ENCODE peak calls at places on chromosomes 5 and 9, in eight cellular contexts. S is AG04449, V is heart left ventricle, Z is tibial artery, X is upper lobe of right lung, I is GM10248, O is WTC11, M is right atrium auricular region. Q is an unnamed sample.

GRCh38 chr9:136363106-136363605 is 388 bp downstream of the DNLZ start:
- DNase-seq in S (peak; percentile 59), V (peak; percentile 99), Z (peak; percentile 94), X (peak; percentile 99), I (peak; percentile 100), O (peak; percentile 98), M (peak; percentile 94), Q (peak; percentile 98)

GRCh38 chr5:612498-613424 is 621 bp downstream of the CEP72 start:
- DNase-seq in S (no peak), V (no peak), Z (no peak), X (no peak), I (no peak), O (no peak), M (no peak), Q (peak; percentile 43)

GRCh38 chr9:132006657-132007370 is 72.9 kb downstream of the MED27 start:
- DNase-seq in S (no peak), V (no peak), Z (no peak), X (no peak), I (peak; percentile 60), O (no peak), M (no peak), Q (no peak)

GRCh38 chr5:67363963-67364362 is 167.4 kb upstream of the CD180 start:
- DNase-seq in S (no peak), V (no peak), Z (no peak), X (no peak), I (no peak), O (no peak), M (no peak), Q (no peak)

GRCh38 chr9:16413509-16414016 is 456.9 kb downstream of the BNC2 start:
- DNase-seq in S (peak; percentile 65), V (no peak), Z (no peak), X (no peak), I (no peak), O (no peak), M (peak; percentile 63), Q (no peak)

GRCh38 chr9:13278368-13279246 is 885 bp downstream of the MPDZ start:
- DNase-seq in S (no peak), V (peak; percentile 74), Z (peak; percentile 55), X (peak; percentile 71), I (no peak), O (peak; percentile 44), M (peak; percentile 73), Q (peak; percentile 63)

GRCh38 chr9:34451545-34451944 is 6.8 kb downstream of the FAM219A start:
- DNase-seq in S (no peak), V (no peak), Z (no peak), X (no peak), I (peak; percentile 29), O (no peak), M (no peak), Q (no peak)

GRCh38 chr5:157548513-157549282 is 26.9 kb downstream of the ADAM19 start:
- DNase-seq in S (peak; percentile 88), V (no peak), Z (peak; percentile 57), X (no peak), I (no peak), O (no peak), M (no peak), Q (no peak)

GRCh38 chr5:128965011-128965637 is at the start of gene SLC27A6:
- DNase-seq in S (no peak), V (peak; percentile 67), Z (no peak), X (peak; percentile 62), I (no peak), O (peak; percentile 66), M (no peak), Q (peak; percentile 54)

GRCh38 chr5:76690704-76691469 is 25.0 kb upstream of the F2R start:
- DNase-seq in S (no peak), V (no peak), Z (no peak), X (no peak), I (no peak), O (no peak), M (no peak), Q (no peak)

GRCh38 chr9:122941560-122942234 is 877 bp downstream of the RABGAP1 start:
- DNase-seq in S (no peak), V (no peak), Z (no peak), X (no peak), I (no peak), O (no peak), M (no peak), Q (no peak)

GRCh38 chr9:106962615-106963363 is 99.8 kb downstream of the ZNF462 start:
- DNase-seq in S (no peak), V (no peak), Z (no peak), X (no peak), I (no peak), O (no peak), M (peak; percentile 61), Q (no peak)

GRCh38 chr9:109639666-109640231 is 140.2 kb upstream of the PALM2AKAP2 start:
- DNase-seq in S (no peak), V (no peak), Z (no peak), X (no peak), I (no peak), O (no peak), M (no peak), Q (no peak)

GRCh38 chr5:432928-433791 is 9.8 kb upstream of the EXOC3 start:
- DNase-seq in S (no peak), V (peak; percentile 46), Z (no peak), X (peak; percentile 75), I (no peak), O (no peak), M (no peak), Q (peak; percentile 10)

GRCh38 chr9:129869585-129870501 is 34.6 kb downstream of the USP20 start:
- DNase-seq in S (no peak), V (no peak), Z (no peak), X (no peak), I (no peak), O (no peak), M (no peak), Q (no peak)

GRCh38 chr5:127400524-127400923 is 109.9 kb downstream of the MEGF10 start:
- DNase-seq in S (no peak), V (no peak), Z (no peak), X (no peak), I (no peak), O (no peak), M (no peak), Q (no peak)

GRCh38 chr5:148469446-148470062 is 85.8 kb downstream of the FBXO38 start:
- DNase-seq in S (peak; percentile 4), V (no peak), Z (peak; percentile 75), X (no peak), I (no peak), O (no peak), M (peak; percentile 80), Q (no peak)

GRCh38 chr5:179271821-179272325 is 73.4 kb downstream of the ADAMTS2 start:
- DNase-seq in S (no peak), V (peak; percentile 34), Z (peak; percentile 18), X (peak; percentile 43), I (no peak), O (peak; percentile 6), M (peak; percentile 58), Q (no peak)

GRCh38 chr5:88203977-88204735 is 64.5 kb downstream of the TMEM161B start:
- DNase-seq in S (no peak), V (no peak), Z (no peak), X (no peak), I (peak; percentile 24), O (no peak), M (no peak), Q (no peak)

GRCh38 chr5:173806270-173807035 is 81.7 kb upstream of the CPEB4 start:
- DNase-seq in S (no peak), V (no peak), Z (no peak), X (no peak), I (no peak), O (no peak), M (no peak), Q (no peak)

GRCh38 chr9:131432050-131432449 is 38.2 kb downstream of the PRRC2B start:
- DNase-seq in S (no peak), V (no peak), Z (no peak), X (no peak), I (no peak), O (no peak), M (no peak), Q (no peak)

GRCh38 chr9:93958121-93958874 is 3.1 kb upstream of the BARX1 start:
- DNase-seq in S (no peak), V (peak; percentile 42), Z (no peak), X (peak; percentile 64), I (no peak), O (peak; percentile 46), M (no peak), Q (peak; percentile 56)

GRCh38 chr5:161851691-161852299 is 3.9 kb downstream of the GABRA1 start:
- DNase-seq in S (no peak), V (no peak), Z (no peak), X (no peak), I (no peak), O (no peak), M (no peak), Q (no peak)

GRCh38 chr5:1189269-1189668 is 12.1 kb upstream of the SLC6A19 start:
- DNase-seq in S (no peak), V (no peak), Z (no peak), X (no peak), I (no peak), O (no peak), M (no peak), Q (peak; percentile 5)

GRCh38 chr9:101465330-101465915 is 29.8 kb upstream of the ALDOB start:
- DNase-seq in S (no peak), V (no peak), Z (peak; percentile 48), X (no peak), I (no peak), O (peak; percentile 25), M (no peak), Q (peak; percentile 39)

GRCh38 chr5:151219789-151220188 is 4.1 kb downstream of the CCDC69 start:
- DNase-seq in S (no peak), V (no peak), Z (no peak), X (no peak), I (no peak), O (no peak), M (no peak), Q (no peak)
- TF ChIP-seq CTCF in S (no peak), V (peak; percentile 17), Z (no peak), X (peak; percentile 26), I (peak; percentile 21), O (no peak), M (peak; percentile 40), Q (no peak)

GRCh38 chr5:82467006-82467561 is 188.9 kb upstream of the RPS23 start:
- DNase-seq in S (no peak), V (no peak), Z (peak; percentile 46), X (no peak), I (no peak), O (no peak), M (peak; percentile 61), Q (no peak)
- TF ChIP-seq CTCF in S (no peak), V (peak; percentile 9), Z (peak; percentile 35), X (no peak), I (no peak), O (no peak), M (peak; percentile 31), Q (no peak)

DNA sequence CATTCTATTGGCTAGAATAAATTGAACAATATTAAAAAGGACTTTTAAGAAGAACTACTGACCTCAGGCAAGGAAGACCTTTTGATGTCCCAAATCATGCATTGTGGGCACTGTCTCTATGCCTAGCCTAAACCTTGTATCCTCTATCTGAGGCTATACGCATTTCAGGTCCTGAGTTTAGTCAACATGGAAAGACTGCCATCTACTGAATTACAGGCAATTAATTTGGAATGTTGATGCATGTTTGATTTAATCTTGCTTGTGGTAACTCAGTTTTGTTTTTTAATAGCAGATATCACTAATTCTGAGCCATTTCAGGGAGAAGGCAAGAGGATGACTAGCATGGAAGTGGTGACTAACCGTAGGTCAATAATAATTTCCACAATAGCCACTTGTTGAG is 585.2 kb upstream of the CCNG1 start:
- DNase-seq in S (no peak), V (no peak), Z (no peak), X (no peak), I (no peak), O (no peak), M (no peak), Q (no peak)
- TF ChIP-seq CTCF in S (no peak), V (no peak), Z (no peak), X (no peak), I (no peak), O (no peak), M (no peak), Q (no peak)

GRCh38 chr9:8514760-8515159 is 715.2 kb upstream of the DMAC1 start:
- DNase-seq in S (no peak), V (no peak), Z (no peak), X (no peak), I (no peak), O (no peak), M (no peak), Q (no peak)
- TF ChIP-seq CTCF in S (no peak), V (no peak), Z (no peak), X (no peak), I (no peak), O (no peak), M (no peak), Q (no peak)

Q was measured in glutamatergic neuron.